ENCODE peak calls at places on chromosome 3, in six cellular contexts. Z, J, D, C, N and K are unnamed samples.

GRCh38 chr3:46972396-46972795 is 4.1 kb downstream of the CCDC12 start:
- DNase-seq in N (no peak), Z (no peak), C (no peak), J (no peak), D (no peak), K (no peak)

GRCh38 chr3:101725192-101725889 is 927 bp downstream of the CEP97 start:
- DNase-seq in D (no peak), J (peak; percentile 5), Z (peak; percentile 37), N (peak; percentile 55), C (no peak), K (peak; percentile 64)

GRCh38 chr3:154060606-154061380 is 60.4 kb upstream of the ARHGEF26 start:
- DNase-seq in J (peak; percentile 25), D (no peak), Z (peak; percentile 35), C (no peak), N (no peak), K (no peak)

GRCh38 chr3:2420919-2421318 is 322.3 kb downstream of the CNTN4 start:
- DNase-seq in C (no peak), Z (peak; percentile 62), D (no peak), J (no peak), N (no peak), K (no peak)

GRCh38 chr3:196662711-196663571 is 23.4 kb downstream of the NRROS start:
- DNase-seq in D (no peak), Z (no peak), J (peak; percentile 41), N (no peak), C (no peak), K (no peak)

GRCh38 chr3:123286308-123287023 is 84.7 kb downstream of the SEC22A start:
- DNase-seq in D (no peak), J (peak; percentile 68), N (peak; percentile 36), C (no peak), Z (peak; percentile 81), K (no peak)

GRCh38 chr3:147348976-147349375 is 57.4 kb downstream of the ZIC4 start:
- DNase-seq in Z (no peak), D (no peak), C (no peak), J (no peak), N (no peak), K (no peak)

GRCh38 chr3:12294885-12295580 is 6.2 kb downstream of the PPARG start:
- DNase-seq in J (peak; percentile 93), C (no peak), D (no peak), Z (no peak), N (no peak), K (no peak)

GRCh38 chr3:37074178-37074577 is 80.9 kb downstream of the MLH1 start:
- DNase-seq in D (no peak), C (no peak), Z (no peak), J (peak; percentile 79), N (no peak), K (no peak)

GRCh38 chr3:45608296-45608695 is 13.7 kb downstream of the LIMD1 start:
- DNase-seq in J (no peak), D (no peak), N (no peak), C (no peak), Z (no peak), K (no peak)

GRCh38 chr3:121649645-121650044 is 11.1 kb downstream of the HCLS1 start:
- DNase-seq in N (no peak), C (no peak), D (no peak), Z (no peak), J (peak; percentile 22), K (no peak)

GRCh38 chr3:93969443-93969842 is 4.3 kb downstream of the PROS1 start:
- DNase-seq in J (peak; percentile 39), N (no peak), D (no peak), Z (no peak), C (no peak), K (no peak)

DNA sequence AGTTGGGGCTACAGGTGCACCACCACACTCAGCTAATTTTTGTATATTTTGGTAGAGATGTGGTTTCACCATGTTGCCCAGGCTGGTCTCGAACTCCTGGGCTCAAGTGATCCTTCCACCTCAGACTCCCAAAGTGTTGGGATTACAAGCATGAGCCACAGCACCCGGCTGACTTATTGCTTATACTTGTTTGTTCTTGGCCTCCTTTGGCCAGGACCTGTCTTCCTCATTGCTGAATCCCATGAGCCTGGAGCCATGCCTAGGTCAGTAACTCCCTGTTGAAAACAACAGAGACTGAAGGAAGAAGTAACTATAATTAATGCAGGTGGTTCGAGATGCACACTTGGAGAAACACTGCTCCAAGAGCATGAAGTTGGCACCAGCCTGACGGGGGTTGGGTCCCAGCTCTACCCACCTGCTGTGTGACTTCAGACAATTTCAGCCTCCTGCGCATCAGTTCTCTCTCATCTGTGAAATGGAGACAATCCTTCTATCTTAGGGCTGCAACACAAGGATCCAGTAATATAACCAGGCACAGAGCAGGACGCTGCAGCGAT is 38.9 kb downstream of the CPN2 start:
- DNase-seq in C (no peak), N (no peak), J (no peak), Z (no peak), D (no peak), K (no peak)
- H3K4me1 ChIP-seq in C (peaks cover 13% of the 10 kb centered on the region), N (peaks cover 4% of the 10 kb centered on the region), J (peaks cover 3% of the 10 kb centered on the region), Z (no peaks in the 10 kb centered on the region), D (peaks cover 29% of the 10 kb centered on the region), K (peaks cover 6% of the 10 kb centered on the region)

DNA sequence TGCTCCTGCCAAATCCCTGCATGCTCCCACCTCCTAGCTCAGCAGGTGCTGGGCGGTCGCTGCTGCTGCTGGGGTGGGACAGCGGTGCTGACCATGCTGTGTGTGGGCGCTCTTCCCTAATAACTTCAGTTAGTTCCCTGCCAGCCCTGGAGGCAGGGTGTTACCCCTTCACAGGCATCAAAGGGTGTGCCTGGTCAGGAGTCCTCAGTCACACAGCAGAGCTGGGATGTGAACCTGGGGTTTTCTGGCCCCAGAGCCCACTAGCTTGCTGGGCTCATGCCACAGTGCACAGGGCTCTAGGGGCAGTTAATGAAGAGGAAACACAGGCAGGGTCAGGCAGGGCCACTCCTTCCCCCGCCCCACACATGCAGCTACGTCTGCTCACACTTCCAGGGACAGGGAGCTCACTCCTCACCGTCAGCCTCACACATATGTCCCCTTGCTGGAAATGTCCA is 16.0 kb upstream of the PLXND1 start:
- DNase-seq in D (no peak), J (no peak), C (no peak), Z (no peak), N (peak; percentile 28), K (peak; percentile 32)
- H3K4me1 ChIP-seq in D (peaks cover 6% of the 10 kb centered on the region), J (peaks cover 18% of the 10 kb centered on the region), C (peaks cover 16% of the 10 kb centered on the region), Z (peaks cover 6% of the 10 kb centered on the region), N (peaks cover 20% of the 10 kb centered on the region), K (peaks cover 40% of the 10 kb centered on the region)

GRCh38 chr3:23656821-23657220 is 148.9 kb upstream of the UBE2E1 start:
- DNase-seq in N (no peak), D (no peak), C (no peak), J (no peak), Z (no peak), K (no peak)

GRCh38 chr3:23659274-23659673 is 146.5 kb upstream of the UBE2E1 start:
- DNase-seq in J (no peak), N (no peak), D (peak; percentile 60), C (no peak), Z (no peak), K (no peak)

GRCh38 chr3:23655749-23656148 is 150.0 kb upstream of the UBE2E1 start:
- DNase-seq in D (no peak), Z (no peak), C (no peak), N (no peak), J (no peak), K (no peak)

GRCh38 chr3:23656199-23656598 is 149.6 kb upstream of the UBE2E1 start:
- DNase-seq in J (no peak), D (no peak), N (no peak), C (no peak), Z (no peak), K (no peak)

GRCh38 chr3:23657647-23658046 is 148.1 kb upstream of the UBE2E1 start:
- DNase-seq in J (no peak), Z (no peak), C (no peak), D (no peak), N (no peak), K (no peak)
- H3K4me1 ChIP-seq in J (peaks cover 2% of the 10 kb centered on the region), Z (no peaks in the 10 kb centered on the region), C (no peaks in the 10 kb centered on the region), D (peaks cover 41% of the 10 kb centered on the region), N (no peaks in the 10 kb centered on the region), K (no peaks in the 10 kb centered on the region)

GRCh38 chr3:43968465-43968864 is 273.2 kb upstream of the TOPAZ1 start:
- DNase-seq in C (no peak), D (no peak), Z (peak; percentile 72), J (no peak), N (no peak), K (no peak)
- H3K4me1 ChIP-seq in C (no peaks in the 10 kb centered on the region), D (peaks cover 21% of the 10 kb centered on the region), Z (peaks cover 18% of the 10 kb centered on the region), J (no peaks in the 10 kb centered on the region), N (no peaks in the 10 kb centered on the region), K (no peaks in the 10 kb centered on the region)

GRCh38 chr3:24623657-24624056 is 129.0 kb upstream of the THRB start:
- DNase-seq in C (no peak), D (no peak), Z (no peak), J (no peak), N (no peak), K (no peak)
- H3K4me1 ChIP-seq in C (no peaks in the 10 kb centered on the region), D (no peaks in the 10 kb centered on the region), Z (peaks cover 2% of the 10 kb centered on the region), J (no peaks in the 10 kb centered on the region), N (no peaks in the 10 kb centered on the region), K (no peaks in the 10 kb centered on the region)

GRCh38 chr3:16463119-16463518 is 50.4 kb downstream of the RFTN1 start:
- DNase-seq in C (no peak), D (no peak), N (no peak), Z (no peak), J (no peak), K (no peak)
- H3K4me1 ChIP-seq in C (peaks cover 6% of the 10 kb centered on the region), D (peaks cover 8% of the 10 kb centered on the region), N (no peaks in the 10 kb centered on the region), Z (no peaks in the 10 kb centered on the region), J (no peaks in the 10 kb centered on the region), K (no peaks in the 10 kb centered on the region)

DNA sequence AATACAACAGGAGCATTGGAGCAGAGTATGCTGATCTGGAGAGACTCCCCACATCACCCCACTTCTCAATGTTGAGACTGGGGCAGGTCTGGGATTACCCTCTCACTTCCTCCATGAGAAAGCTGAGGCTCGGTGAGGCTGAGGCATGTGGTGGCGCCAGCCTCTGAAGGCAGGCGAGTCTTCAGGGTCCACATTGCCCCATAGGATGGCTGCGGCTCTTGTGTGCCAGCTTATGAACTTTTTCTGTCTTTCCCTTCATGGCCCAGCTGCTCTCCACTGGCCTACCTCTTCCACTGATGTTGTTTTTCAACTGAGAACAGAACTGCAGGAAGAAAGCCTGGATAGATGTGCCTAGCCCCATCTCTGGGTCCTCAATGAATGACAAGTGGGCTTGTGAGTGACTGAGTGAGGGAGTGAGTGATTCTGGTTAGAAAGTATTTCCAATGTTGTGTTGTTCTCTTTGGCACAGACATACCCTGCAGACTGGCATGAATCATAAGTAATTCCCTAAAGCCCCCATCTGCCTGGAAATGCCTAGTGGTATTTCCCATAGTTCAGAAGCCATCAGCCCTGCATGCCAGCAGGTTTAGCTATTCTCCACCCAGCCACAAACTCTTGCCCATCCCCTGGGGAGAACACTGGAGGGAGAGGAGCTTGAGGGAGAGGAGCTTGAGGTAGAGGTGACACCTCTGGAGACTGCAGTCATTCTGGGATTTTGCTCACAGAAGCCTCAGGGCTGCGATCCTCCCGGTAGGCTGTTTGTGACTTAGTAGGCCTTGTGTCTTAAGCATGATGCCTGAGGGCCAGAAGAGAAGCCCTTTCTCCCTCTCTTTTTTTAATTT is 56.9 kb downstream of the AMOTL2 start:
- DNase-seq in J (no peak), N (peak; percentile 13), D (no peak), C (no peak), Z (no peak), K (no peak)
- H3K4me1 ChIP-seq in J (peaks cover 32% of the 10 kb centered on the region), N (peaks cover 5% of the 10 kb centered on the region), D (no peaks in the 10 kb centered on the region), C (peaks cover 5% of the 10 kb centered on the region), Z (peaks cover 12% of the 10 kb centered on the region), K (peaks cover 5% of the 10 kb centered on the region)

DNA sequence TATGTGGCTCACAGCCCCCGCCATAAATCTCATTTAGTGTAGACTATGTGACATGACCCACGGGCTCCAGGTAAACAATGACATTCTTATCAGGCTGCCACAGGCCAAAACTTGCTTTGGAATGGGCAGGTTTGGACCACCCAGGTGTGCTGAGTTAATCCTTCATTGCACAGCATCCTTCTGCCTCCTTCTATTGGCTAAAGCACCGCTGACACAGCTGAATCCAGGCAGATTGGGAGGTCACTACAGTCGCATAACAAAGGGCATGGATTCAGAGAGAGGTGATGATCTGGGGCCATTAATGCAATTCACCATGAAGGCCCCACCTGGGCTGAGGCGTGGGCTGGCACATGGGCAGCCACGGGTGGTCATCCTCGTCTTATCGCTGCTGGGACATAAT is 47.8 kb upstream of the GALNT15 start:
- DNase-seq in Z (no peak), N (no peak), J (no peak), C (no peak), D (no peak), K (no peak)
- H3K4me1 ChIP-seq in Z (no peaks in the 10 kb centered on the region), N (no peaks in the 10 kb centered on the region), J (peaks cover 36% of the 10 kb centered on the region), C (no peaks in the 10 kb centered on the region), D (no peaks in the 10 kb centered on the region), K (peaks cover 8% of the 10 kb centered on the region)